ENCODE peak calls at places on chromosomes 7 and 10, in ten cellular contexts. One of them, this sample, is unnamed.

GRCh38 chr10:99339077-99339476 is 9.9 kb downstream of the CNNM1 start:
- DNase-seq in dorsolateral prefrontal cortex: no peak
- DNase-seq in BJ: no peak
- DNase-seq in bronchial epithelial cell: peak; percentile 68
- DNase-seq in WERI-Rb-1: no peak
- DNase-seq in nephron progenitor cell: no peak
- DNase-seq in endothelial cell: no peak
- DNase-seq in RWPE1: peak; percentile 38
- DNase-seq in BE2C: no peak
- DNase-seq in stomach: no peak
- DNase-seq in this sample: no peak

GRCh38 chr7:144032483-144032882 is 16.3 kb upstream of the OR2A5 start:
- DNase-seq in WERI-Rb-1: no peak
- DNase-seq in BE2C: no peak
- DNase-seq in endothelial cell: no peak
- DNase-seq in stomach: no peak
- DNase-seq in bronchial epithelial cell: no peak
- DNase-seq in nephron progenitor cell: no peak
- DNase-seq in RWPE1: no peak
- DNase-seq in BJ: no peak
- DNase-seq in dorsolateral prefrontal cortex: no peak
- DNase-seq in this sample: no peak

GRCh38 chr7:12320241-12320640 is 83.4 kb downstream of the VWDE start:
- DNase-seq in bronchial epithelial cell: no peak
- DNase-seq in RWPE1: no peak
- DNase-seq in nephron progenitor cell: no peak
- DNase-seq in dorsolateral prefrontal cortex: no peak
- DNase-seq in BE2C: no peak
- DNase-seq in stomach: no peak
- DNase-seq in BJ: no peak
- DNase-seq in endothelial cell: no peak
- DNase-seq in WERI-Rb-1: no peak
- DNase-seq in this sample: no peak

GRCh38 chr7:102463841-102464576 is 654 bp downstream of the ALKBH4 start:
- DNase-seq in nephron progenitor cell: peak; percentile 35
- DNase-seq in bronchial epithelial cell: no peak
- DNase-seq in BJ: no peak
- DNase-seq in dorsolateral prefrontal cortex: no peak
- DNase-seq in endothelial cell: no peak
- DNase-seq in RWPE1: no peak
- DNase-seq in BE2C: no peak
- DNase-seq in stomach: no peak
- DNase-seq in WERI-Rb-1: no peak
- DNase-seq in this sample: no peak

GRCh38 chr7:15309891-15310290 is 251.9 kb downstream of the AGMO start:
- DNase-seq in BJ: no peak
- DNase-seq in stomach: no peak
- DNase-seq in nephron progenitor cell: no peak
- DNase-seq in dorsolateral prefrontal cortex: no peak
- DNase-seq in BE2C: no peak
- DNase-seq in RWPE1: no peak
- DNase-seq in endothelial cell: no peak
- DNase-seq in WERI-Rb-1: no peak
- DNase-seq in bronchial epithelial cell: peak; percentile 49
- DNase-seq in this sample: no peak

GRCh38 chr10:124992462-124993344 is 50.8 kb downstream of the ZRANB1 start:
- DNase-seq in WERI-Rb-1: peak; percentile 67
- DNase-seq in endothelial cell: peak; percentile 68
- DNase-seq in BJ: no peak
- DNase-seq in dorsolateral prefrontal cortex: peak; percentile 69
- DNase-seq in BE2C: peak; percentile 66
- DNase-seq in bronchial epithelial cell: peak; percentile 48
- DNase-seq in stomach: peak; percentile 72
- DNase-seq in nephron progenitor cell: peak; percentile 51
- DNase-seq in RWPE1: no peak
- DNase-seq in this sample: peak; percentile 42

GRCh38 chr10:70232155-70232858 is 922 bp downstream of the PPA1 start:
- DNase-seq in RWPE1: peak; percentile 66
- DNase-seq in WERI-Rb-1: peak; percentile 87
- DNase-seq in BJ: no peak
- DNase-seq in endothelial cell: peak; percentile 12
- DNase-seq in nephron progenitor cell: peak; percentile 28
- DNase-seq in dorsolateral prefrontal cortex: no peak
- DNase-seq in BE2C: no peak
- DNase-seq in stomach: peak; percentile 72
- DNase-seq in bronchial epithelial cell: peak; percentile 74
- DNase-seq in this sample: peak; percentile 43

GRCh38 chr7:39530996-39531395 is 35.2 kb upstream of the YAE1 start:
- DNase-seq in bronchial epithelial cell: no peak
- DNase-seq in RWPE1: no peak
- DNase-seq in dorsolateral prefrontal cortex: no peak
- DNase-seq in nephron progenitor cell: no peak
- DNase-seq in endothelial cell: no peak
- DNase-seq in WERI-Rb-1: no peak
- DNase-seq in BE2C: no peak
- DNase-seq in stomach: peak; percentile 26
- DNase-seq in BJ: no peak
- DNase-seq in this sample: no peak

GRCh38 chr10:46220872-46221538 is 65.8 kb upstream of the ANTXRL start:
- DNase-seq in RWPE1: no peak
- DNase-seq in endothelial cell: no peak
- DNase-seq in dorsolateral prefrontal cortex: peak; percentile 17
- DNase-seq in bronchial epithelial cell: no peak
- DNase-seq in stomach: no peak
- DNase-seq in nephron progenitor cell: no peak
- DNase-seq in BJ: no peak
- DNase-seq in WERI-Rb-1: no peak
- DNase-seq in BE2C: no peak
- DNase-seq in this sample: no peak

DNA sequence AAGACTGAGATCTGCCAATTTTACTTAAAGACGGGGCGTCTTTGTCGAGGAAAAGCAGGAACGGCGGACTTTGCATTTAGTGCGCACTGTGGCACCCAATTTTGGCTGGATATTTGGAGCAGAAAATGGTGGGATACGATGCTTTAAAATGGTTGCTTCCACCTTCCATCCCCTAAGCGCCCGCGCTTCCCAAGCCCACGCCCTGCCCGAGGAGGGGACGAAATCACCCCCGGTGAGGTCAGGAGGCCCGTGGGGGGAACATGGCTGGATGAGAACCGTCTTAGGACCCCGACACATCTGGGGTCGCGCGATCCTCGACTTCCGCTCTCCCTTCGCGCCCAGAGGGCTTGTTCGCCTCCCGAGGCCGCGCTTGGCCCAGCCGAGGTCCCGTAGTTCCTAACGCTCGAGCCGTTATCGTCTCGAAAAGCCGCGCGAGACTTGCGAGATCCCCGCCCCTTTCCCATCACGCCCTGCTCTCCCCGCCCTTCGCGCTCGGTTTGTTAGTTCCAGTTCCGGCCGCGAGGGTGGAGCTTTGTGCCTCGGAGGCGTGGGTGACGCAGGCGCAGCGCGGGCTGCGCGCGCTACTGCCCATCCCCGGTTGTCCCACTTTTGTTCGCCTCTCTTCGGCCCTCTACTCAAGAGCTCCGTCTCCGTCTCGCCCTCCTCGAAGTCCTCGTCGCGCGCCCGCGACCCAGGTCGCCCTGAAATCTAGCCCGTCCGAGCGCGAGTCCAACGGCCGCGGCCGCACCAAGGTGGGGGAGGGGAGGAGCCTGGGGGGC is at the start of gene SRRT:
- DNase-seq in BJ: peak; percentile 79
- DNase-seq in BE2C: peak; percentile 99
- DNase-seq in RWPE1: peak; percentile 97
- DNase-seq in stomach: peak; percentile 99
- DNase-seq in endothelial cell: peak; percentile 98
- DNase-seq in WERI-Rb-1: peak; percentile 98
- DNase-seq in bronchial epithelial cell: peak; percentile 88
- DNase-seq in nephron progenitor cell: peak; percentile 98
- DNase-seq in dorsolateral prefrontal cortex: peak; percentile 98
- DNase-seq in this sample: peak; percentile 99
- TF ChIP-seq CTCF in BJ: peak; percentile 39
- TF ChIP-seq CTCF in BE2C: peak; percentile 24
- TF ChIP-seq CTCF in RWPE1: no peak
- TF ChIP-seq CTCF in stomach: peak; percentile 88
- TF ChIP-seq CTCF in endothelial cell: peak; percentile 32
- TF ChIP-seq CTCF in WERI-Rb-1: no peak
- TF ChIP-seq CTCF in bronchial epithelial cell: peak; percentile 42
- TF ChIP-seq CTCF in nephron progenitor cell: peak; percentile 31
- TF ChIP-seq CTCF in dorsolateral prefrontal cortex: peak; percentile 53
- TF ChIP-seq CTCF in this sample: no peak

GRCh38 chr7:68429376-68430117 is 1168.7 kb upstream of the AUTS2 start:
- DNase-seq in stomach: no peak
- DNase-seq in WERI-Rb-1: no peak
- DNase-seq in bronchial epithelial cell: no peak
- DNase-seq in RWPE1: no peak
- DNase-seq in BE2C: no peak
- DNase-seq in endothelial cell: no peak
- DNase-seq in BJ: no peak
- DNase-seq in nephron progenitor cell: no peak
- DNase-seq in dorsolateral prefrontal cortex: no peak
- DNase-seq in this sample: no peak
- TF ChIP-seq CTCF in stomach: no peak
- TF ChIP-seq CTCF in WERI-Rb-1: no peak
- TF ChIP-seq CTCF in bronchial epithelial cell: no peak
- TF ChIP-seq CTCF in RWPE1: no peak
- TF ChIP-seq CTCF in BE2C: no peak
- TF ChIP-seq CTCF in endothelial cell: no peak
- TF ChIP-seq CTCF in BJ: no peak
- TF ChIP-seq CTCF in nephron progenitor cell: no peak
- TF ChIP-seq CTCF in dorsolateral prefrontal cortex: no peak
- TF ChIP-seq CTCF in this sample: no peak

DNA sequence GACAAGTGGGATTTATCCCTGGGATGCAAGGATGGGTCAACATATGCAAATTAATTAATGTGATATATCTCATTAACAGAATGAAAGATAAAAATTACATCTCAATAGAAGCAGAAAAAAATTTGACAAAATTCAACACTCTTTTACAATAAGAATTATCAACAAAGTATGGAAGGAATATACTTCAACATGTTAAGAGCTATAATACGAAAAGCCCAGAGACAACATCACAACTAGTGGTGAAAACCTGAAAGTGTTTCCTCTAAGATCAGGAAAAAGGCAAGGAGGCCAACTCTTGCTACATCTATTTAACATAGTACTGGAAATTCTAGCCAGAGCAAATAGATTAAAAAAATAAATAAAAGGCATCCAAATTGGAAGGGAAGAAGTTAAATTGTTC is 970.0 kb upstream of the POT1 start:
- DNase-seq in endothelial cell: no peak
- DNase-seq in stomach: no peak
- DNase-seq in nephron progenitor cell: no peak
- DNase-seq in WERI-Rb-1: no peak
- DNase-seq in RWPE1: no peak
- DNase-seq in dorsolateral prefrontal cortex: no peak
- DNase-seq in BJ: no peak
- DNase-seq in bronchial epithelial cell: no peak
- DNase-seq in BE2C: no peak
- DNase-seq in this sample: no peak
- TF ChIP-seq CTCF in endothelial cell: no peak
- TF ChIP-seq CTCF in stomach: no peak
- TF ChIP-seq CTCF in nephron progenitor cell: no peak
- TF ChIP-seq CTCF in WERI-Rb-1: no peak
- TF ChIP-seq CTCF in RWPE1: no peak
- TF ChIP-seq CTCF in dorsolateral prefrontal cortex: no peak
- TF ChIP-seq CTCF in BJ: no peak
- TF ChIP-seq CTCF in bronchial epithelial cell: no peak
- TF ChIP-seq CTCF in BE2C: no peak
- TF ChIP-seq CTCF in this sample: no peak

GRCh38 chr7:131995324-131995723 is 438.9 kb upstream of the PODXL start:
- DNase-seq in BE2C: no peak
- DNase-seq in WERI-Rb-1: no peak
- DNase-seq in RWPE1: no peak
- DNase-seq in stomach: no peak
- DNase-seq in endothelial cell: no peak
- DNase-seq in dorsolateral prefrontal cortex: no peak
- DNase-seq in BJ: no peak
- DNase-seq in bronchial epithelial cell: no peak
- DNase-seq in nephron progenitor cell: no peak
- DNase-seq in this sample: no peak
- TF ChIP-seq CTCF in BE2C: no peak
- TF ChIP-seq CTCF in WERI-Rb-1: peak; percentile 60
- TF ChIP-seq CTCF in RWPE1: no peak
- TF ChIP-seq CTCF in stomach: no peak
- TF ChIP-seq CTCF in endothelial cell: no peak
- TF ChIP-seq CTCF in dorsolateral prefrontal cortex: no peak
- TF ChIP-seq CTCF in BJ: no peak
- TF ChIP-seq CTCF in bronchial epithelial cell: no peak
- TF ChIP-seq CTCF in nephron progenitor cell: no peak
- TF ChIP-seq CTCF in this sample: no peak

DNA sequence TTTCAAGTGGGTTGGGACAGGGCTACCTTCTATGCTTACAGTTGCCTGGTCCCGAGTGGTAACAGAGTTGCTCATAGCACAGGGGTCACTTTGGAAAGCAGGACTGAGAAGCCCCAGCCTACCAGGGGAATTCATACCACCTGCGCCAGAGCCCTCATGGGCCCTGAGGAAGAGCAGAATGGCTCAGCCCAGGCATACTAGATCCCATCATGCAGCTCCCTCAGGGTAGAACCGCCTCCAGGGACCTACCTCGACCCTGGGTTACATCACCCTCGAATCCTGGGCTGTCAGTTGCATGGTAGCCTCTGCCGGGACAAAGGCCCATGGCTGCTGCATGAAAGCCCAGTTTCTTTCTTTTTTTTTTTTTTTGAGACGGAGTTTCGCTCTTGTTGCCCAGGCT is 2.9 kb downstream of the CUEDC2 start:
- DNase-seq in BE2C: no peak
- DNase-seq in bronchial epithelial cell: no peak
- DNase-seq in endothelial cell: no peak
- DNase-seq in stomach: no peak
- DNase-seq in BJ: no peak
- DNase-seq in WERI-Rb-1: no peak
- DNase-seq in nephron progenitor cell: no peak
- DNase-seq in dorsolateral prefrontal cortex: no peak
- DNase-seq in RWPE1: no peak
- DNase-seq in this sample: no peak
- TF ChIP-seq CTCF in BE2C: no peak
- TF ChIP-seq CTCF in bronchial epithelial cell: no peak
- TF ChIP-seq CTCF in endothelial cell: no peak
- TF ChIP-seq CTCF in stomach: no peak
- TF ChIP-seq CTCF in BJ: no peak
- TF ChIP-seq CTCF in WERI-Rb-1: no peak
- TF ChIP-seq CTCF in nephron progenitor cell: no peak
- TF ChIP-seq CTCF in dorsolateral prefrontal cortex: no peak
- TF ChIP-seq CTCF in RWPE1: no peak
- TF ChIP-seq CTCF in this sample: no peak

This sample was measured in GM13976.